ENCODE peak calls at places on chromosomes 6 and 20, in six cellular contexts. A, E, W, D, B and N are unnamed samples.

GRCh38 chr6:136803589-136803988 is 11.3 kb upstream of the MAP3K5 start:
- DNase-seq in A (no peak), B (no peak), E (no peak), W (no peak), D (no peak), N (no peak)

GRCh38 chr6:24006246-24006645 is 119.8 kb upstream of the NRSN1 start:
- DNase-seq in B (no peak), D (no peak), A (no peak), W (no peak), E (no peak), N (no peak)

GRCh38 chr20:29741894-29742698 is 1515.4 kb upstream of the DEFB115 start:
- DNase-seq in D (no peak), E (no peak), B (no peak), A (no peak), W (no peak), N (no peak)

GRCh38 chr20:58691773-58692578 is 624 bp upstream of the NPEPL1 start:
- DNase-seq in W (peak), B (peak), E (peak), D (peak), A (no peak), N (no peak)

GRCh38 chr6:18545726-18546125 is 158.6 kb downstream of the RNF144B start:
- DNase-seq in D (no peak), A (no peak), E (no peak), W (no peak), B (no peak), N (no peak)

GRCh38 chr6:56710967-56711366 is 68.3 kb upstream of the DST start:
- DNase-seq in A (no peak), E (no peak), D (no peak), B (no peak), W (no peak), N (no peak)

GRCh38 chr20:63767886-63768285 is 28.3 kb downstream of the SLC2A4RG start:
- DNase-seq in W (no peak), B (no peak), E (no peak), D (no peak), A (no peak), N (no peak)

GRCh38 chr6:90124904-90125510 is 171.6 kb downstream of the BACH2 start:
- DNase-seq in B (no peak), E (no peak), A (no peak), D (no peak), W (no peak), N (no peak)

GRCh38 chr6:37006793-37007339 is 1.4 kb downstream of the FGD2 start:
- DNase-seq in B (no peak), D (no peak), W (no peak), A (no peak), E (no peak), N (no peak)

GRCh38 chr20:33963756-33964155 is 30.0 kb upstream of the RALY start:
- DNase-seq in A (no peak), W (no peak), E (no peak), B (no peak), D (no peak), N (no peak)

GRCh38 chr6:48611332-48611731 is 500.3 kb upstream of the PTCHD4 start:
- DNase-seq in A (no peak), E (no peak), W (no peak), D (no peak), B (no peak), N (no peak)

GRCh38 chr20:62716198-62716940 is 7.7 kb downstream of the NTSR1 start:
- DNase-seq in A (no peak), W (no peak), B (no peak), E (no peak), D (no peak), N (no peak)

GRCh38 chr6:84514089-84514971 is 250.1 kb downstream of the TBX18 start:
- DNase-seq in A (no peak), B (no peak), D (no peak), E (no peak), W (no peak), N (no peak)

GRCh38 chr20:63238491-63239126 is 2.9 kb downstream of the BIRC7 start:
- DNase-seq in E (no peak), W (peak), A (peak), D (no peak), B (no peak), N (no peak)

GRCh38 chr6:35651244-35651643 is 37.5 kb downstream of the FKBP5 start:
- DNase-seq in W (peak), D (no peak), A (no peak), B (no peak), E (no peak), N (no peak)

GRCh38 chr6:157461000-157461915 is 80.3 kb downstream of the ZDHHC14 start:
- DNase-seq in B (no peak), W (peak), D (no peak), A (no peak), E (peak), N (peak)

GRCh38 chr20:3510110-3510509 is 39.3 kb downstream of the ATRN start:
- DNase-seq in B (no peak), A (no peak), W (no peak), D (no peak), E (no peak), N (no peak)
- TF ChIP-seq EP300 in B (no peak), A (no peak), W (no peak), D (no peak), E (no peak), N (no peak)

GRCh38 chr20:47358672-47359532 is 2.4 kb upstream of the ZMYND8 start:
- DNase-seq in D (peak), B (peak), A (peak), E (peak), W (peak), N (peak)
- TF ChIP-seq POLR2A in D (peak), B (no peak), A (peak), E (peak), W (peak), N (no peak)

GRCh38 chr20:22904905-22905304 is 130.2 kb upstream of the SSTR4 start:
- DNase-seq in W (no peak), B (no peak), D (no peak), A (no peak), E (no peak), N (no peak)
- TF ChIP-seq EP300 in W (no peak), B (no peak), D (no peak), A (no peak), E (no peak), N (no peak)

GRCh38 chr6:167791036-167791779 is 35.5 kb upstream of the AFDN start:
- DNase-seq in W (no peak), D (no peak), B (no peak), A (no peak), E (no peak), N (peak)

GRCh38 chr6:167786859-167787675 is 39.6 kb upstream of the AFDN start:
- DNase-seq in B (no peak), D (no peak), A (no peak), W (no peak), E (no peak), N (no peak)

GRCh38 chr6:167787896-167788530 is 38.7 kb upstream of the AFDN start:
- DNase-seq in A (no peak), B (no peak), E (no peak), D (no peak), W (peak), N (no peak)

GRCh38 chr6:167788531-167788903 is 38.2 kb upstream of the AFDN start:
- DNase-seq in E (no peak), B (no peak), W (no peak), D (no peak), A (no peak), N (no peak)

GRCh38 chr6:167789358-167789757 is 37.4 kb upstream of the AFDN start:
- DNase-seq in E (no peak), B (no peak), D (no peak), W (no peak), A (no peak), N (peak)
- TF ChIP-seq POLR2A in E (no peak), B (no peak), D (no peak), W (no peak), A (no peak), N (no peak)

GRCh38 chr6:30748851-30749540 is 4.6 kb upstream of the IER3 start:
- DNase-seq in E (no peak), W (no peak), B (no peak), A (peak), D (no peak), N (no peak)
- TF ChIP-seq EP300 in E (no peak), W (no peak), B (no peak), A (no peak), D (no peak), N (no peak)

DNA sequence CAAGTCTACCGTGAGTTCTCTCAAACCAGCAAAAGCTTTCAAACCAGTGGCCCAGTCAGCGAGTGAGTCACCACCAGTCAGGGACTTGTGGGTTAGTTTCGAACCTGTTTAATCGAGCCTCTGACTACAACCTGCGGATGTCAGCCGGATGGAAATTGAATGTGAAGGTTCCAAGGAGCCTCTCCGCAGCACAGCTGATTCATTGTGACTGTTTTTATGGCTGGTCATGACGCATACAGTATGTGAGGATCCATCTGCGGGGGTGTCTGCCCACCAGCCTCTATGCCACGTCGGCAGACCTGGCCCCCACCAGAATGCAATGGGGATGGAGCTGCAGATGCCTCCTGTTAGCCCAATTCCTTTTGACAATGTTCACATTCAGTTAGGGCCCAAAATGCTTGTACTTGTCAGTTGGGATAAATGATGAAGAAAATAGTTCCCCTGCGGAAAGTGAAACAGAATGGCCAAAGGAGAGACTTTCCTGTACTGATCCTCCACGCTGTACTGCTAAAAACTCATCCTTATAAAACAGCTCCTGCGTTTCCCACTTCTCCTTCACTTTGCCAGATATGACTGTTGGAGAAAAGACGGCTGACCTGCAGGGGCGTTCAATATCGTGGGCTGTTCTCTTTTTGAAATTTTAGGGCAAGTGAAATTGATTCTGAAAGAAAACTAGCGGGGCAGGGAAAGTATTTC is 206.6 kb downstream of the TFAP2B start:
- DNase-seq in E (no peak), A (no peak), W (peak), D (no peak), B (no peak), N (no peak)
- TF ChIP-seq POLR2A in E (no peak), A (no peak), W (no peak), D (no peak), B (no peak), N (no peak)

DNA sequence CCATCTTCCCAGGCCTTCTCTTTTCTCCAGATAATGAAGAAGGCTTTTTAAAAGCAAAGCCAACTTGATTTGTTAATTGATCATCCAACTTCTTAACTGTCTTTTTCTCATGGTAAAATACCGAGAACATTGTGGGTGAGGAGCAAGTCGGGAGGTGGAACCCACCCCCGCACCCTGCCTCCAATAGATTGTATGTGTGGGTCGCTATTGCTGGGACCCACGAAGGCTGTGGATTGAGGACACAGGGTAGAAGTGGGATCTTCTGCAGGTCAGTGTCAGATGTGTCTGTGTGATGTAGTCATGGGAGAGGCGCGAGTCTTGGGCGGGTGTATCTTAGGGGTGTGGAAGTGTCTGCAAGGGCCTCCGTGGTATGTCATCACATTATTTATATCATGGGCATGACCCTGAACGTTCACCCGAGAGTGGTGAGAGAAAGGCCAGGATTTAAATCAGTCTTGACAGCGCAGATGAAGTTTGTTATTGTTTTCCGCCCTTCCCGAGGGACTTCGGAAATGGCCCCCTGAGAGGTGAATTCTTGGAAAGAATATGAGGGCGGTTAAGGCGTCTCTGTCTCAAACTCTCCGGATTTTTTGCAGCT is 505 bp upstream of the PAQR8 start:
- DNase-seq in A (no peak), B (no peak), D (peak), E (peak), W (peak), N (no peak)
- TF ChIP-seq EP300 in A (no peak), B (no peak), D (no peak), E (no peak), W (no peak), N (no peak)

GRCh38 chr20:57023997-57024396 is 242.4 kb downstream of the BMP7 start:
- DNase-seq in B (no peak), A (no peak), E (no peak), D (no peak), W (no peak), N (no peak)

GRCh38 chr20:57024849-57025248 is 241.6 kb downstream of the BMP7 start:
- DNase-seq in A (no peak), B (no peak), W (no peak), E (no peak), D (no peak), N (no peak)

GRCh38 chr20:57023007-57023406 is 243.4 kb downstream of the BMP7 start:
- DNase-seq in A (no peak), E (no peak), D (no peak), W (no peak), B (no peak), N (no peak)

GRCh38 chr20:57025666-57026065 is 240.8 kb downstream of the BMP7 start:
- DNase-seq in E (no peak), W (no peak), D (no peak), B (no peak), A (no peak), N (no peak)

DNA sequence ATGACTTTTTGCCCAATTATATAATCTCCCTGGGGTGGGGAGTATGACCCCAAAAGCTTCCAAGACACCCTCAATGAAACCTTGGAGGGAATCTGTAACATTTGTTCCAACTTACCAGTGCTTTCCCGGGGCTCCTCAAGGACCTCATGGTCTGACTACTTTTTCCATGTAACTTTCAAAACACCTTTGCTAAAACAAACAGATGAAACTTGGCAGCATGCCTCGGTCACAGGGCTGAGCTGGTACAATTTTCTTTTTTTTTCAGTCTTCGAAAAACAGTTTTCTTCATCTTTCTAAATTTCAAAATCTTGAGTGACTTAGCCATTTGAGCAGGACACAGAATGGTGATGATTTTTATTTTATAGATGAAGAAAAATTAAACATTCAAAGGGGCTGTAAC is 241.2 kb downstream of the BMP7 start:
- DNase-seq in W (no peak), D (no peak), B (no peak), A (no peak), E (no peak), N (no peak)
- TF ChIP-seq POLR2A in W (no peak), D (no peak), B (no peak), A (no peak), E (no peak), N (no peak)

GRCh38 chr6:154298297-154298696 is 58.3 kb downstream of the IPCEF1 start:
- DNase-seq in D (no peak), B (no peak), A (no peak), E (no peak), W (no peak), N (no peak)
- TF ChIP-seq EP300 in D (no peak), B (no peak), A (no peak), E (no peak), W (no peak), N (no peak)